ENCODE peak calls at places on chromosomes 6 and 20, in nine cellular contexts. S is PC-9, D is tibial nerve, Q is heart left ventricle, I is BE2C, U is epithelial cell of esophagus, O is left ventricle myocardium inferior, Z is H9, F is cardiac muscle cell. B is an unnamed sample.

GRCh38 chr20:19903168-19903676 is 113.9 kb upstream of the NAA20 start:
- DNase-seq in S (peak), D (no peak), Q (peak), I (peak), U (peak), O (no peak), Z (no peak), F (peak), B (no peak)

GRCh38 chr6:63496388-63496804 is 75.9 kb upstream of the LOC128125822 start:
- DNase-seq in S (no peak), D (no peak), Q (no peak), I (no peak), U (no peak), O (no peak), Z (no peak), F (no peak), B (no peak)

GRCh38 chr6:123323419-123324329 is 313.1 kb downstream of the TRDN start:
- DNase-seq in S (no peak), D (no peak), Q (no peak), I (no peak), U (peak), O (no peak), Z (no peak), F (peak), B (no peak)

GRCh38 chr6:137218473-137218916 is 690 bp downstream of the IFNGR1 start:
- DNase-seq in S (peak), D (no peak), Q (peak), I (peak), U (peak), O (no peak), Z (no peak), F (peak), B (no peak)

GRCh38 chr20:33880396-33880795 is 69.2 kb downstream of the CHMP4B start:
- DNase-seq in S (no peak), D (no peak), Q (no peak), I (no peak), U (no peak), O (no peak), Z (no peak), F (no peak), B (no peak)

GRCh38 chr6:155530219-155530834 is 74.7 kb upstream of the NOX3 start:
- DNase-seq in S (no peak), D (no peak), Q (no peak), I (peak), U (peak), O (no peak), Z (no peak), F (peak), B (no peak)

GRCh38 chr20:31915491-31916280 is 36.2 kb downstream of the PDRG1 start:
- DNase-seq in S (no peak), D (no peak), Q (no peak), I (no peak), U (no peak), O (no peak), Z (no peak), F (no peak), B (no peak)

GRCh38 chr6:148973809-148974208 is 227.0 kb downstream of the UST start:
- DNase-seq in S (no peak), D (no peak), Q (no peak), I (no peak), U (peak), O (no peak), Z (no peak), F (peak), B (no peak)

GRCh38 chr20:45100563-45101245 is at the start of gene KCNS1:
- DNase-seq in S (no peak), D (no peak), Q (no peak), I (no peak), U (peak), O (no peak), Z (peak), F (peak), B (peak)

GRCh38 chr6:44067073-44067759 is 60.0 kb downstream of the MRPL14 start:
- DNase-seq in S (no peak), D (no peak), Q (no peak), I (no peak), U (no peak), O (no peak), Z (no peak), F (no peak), B (no peak)

GRCh38 chr6:31664790-31665500 is at the start of gene GPANK1:
- DNase-seq in S (peak), D (peak), Q (peak), I (peak), U (peak), O (peak), Z (peak), F (peak), B (peak)

GRCh38 chr6:1070085-1070521 is 241.8 kb upstream of the FOXQ1 start:
- DNase-seq in S (no peak), D (no peak), Q (no peak), I (no peak), U (no peak), O (no peak), Z (no peak), F (peak), B (no peak)

GRCh38 chr6:92460133-92460532 is 959.2 kb downstream of the EPHA7 start:
- DNase-seq in S (no peak), D (no peak), Q (no peak), I (no peak), U (no peak), O (no peak), Z (no peak), F (no peak), B (no peak)

GRCh38 chr6:109793015-109793414 is 101.9 kb downstream of the FIG4 start:
- DNase-seq in S (no peak), D (no peak), Q (no peak), I (no peak), U (no peak), O (no peak), Z (no peak), F (no peak), B (no peak)

GRCh38 chr6:128723667-128724066 is 159.3 kb upstream of the LAMA2 start:
- DNase-seq in S (no peak), D (no peak), Q (no peak), I (no peak), U (peak), O (no peak), Z (no peak), F (no peak), B (no peak)

GRCh38 chr6:168381726-168382458 is 59.1 kb upstream of the SMOC2 start:
- DNase-seq in S (no peak), D (no peak), Q (no peak), I (no peak), U (no peak), O (no peak), Z (no peak), F (no peak), B (no peak)

GRCh38 chr20:51400051-51400926 is 142.2 kb downstream of the NFATC2 start:
- DNase-seq in S (no peak), D (no peak), Q (no peak), I (no peak), U (peak), O (no peak), Z (no peak), F (no peak), B (no peak)

GRCh38 chr6:142570221-142570671 is 268.4 kb downstream of the ADGRG6 start:
- DNase-seq in S (peak), D (no peak), Q (no peak), I (no peak), U (peak), O (no peak), Z (no peak), F (no peak), B (no peak)

GRCh38 chr6:126380072-126380583 is 40.2 kb downstream of the CENPW start:
- DNase-seq in S (no peak), D (no peak), Q (no peak), I (no peak), U (no peak), O (no peak), Z (no peak), F (no peak), B (no peak)

GRCh38 chr6:85574932-85575598 is 18.6 kb downstream of the SNX14 start:
- DNase-seq in S (no peak), D (no peak), Q (no peak), I (no peak), U (peak), O (no peak), Z (no peak), F (no peak), B (no peak)

GRCh38 chr20:43300887-43301286 is 111.2 kb upstream of the PTPRT start:
- DNase-seq in S (no peak), D (no peak), Q (no peak), I (no peak), U (no peak), O (no peak), Z (no peak), F (no peak), B (no peak)

GRCh38 chr6:43625393-43625992 is 3.6 kb downstream of the GTPBP2 start:
- DNase-seq in S (no peak), D (no peak), Q (no peak), I (no peak), U (no peak), O (no peak), Z (no peak), F (no peak), B (no peak)

GRCh38 chr6:9456241-9456658 is 958.6 kb downstream of the TFAP2A start:
- DNase-seq in S (no peak), D (no peak), Q (no peak), I (no peak), U (no peak), O (no peak), Z (peak), F (no peak), B (peak)

GRCh38 chr6:97459535-97459934 is 176.5 kb upstream of the MMS22L start:
- DNase-seq in S (no peak), D (no peak), Q (no peak), I (no peak), U (no peak), O (no peak), Z (no peak), F (no peak), B (no peak)

GRCh38 chr20:13610205-13610604 is 28.5 kb downstream of the TASP1 start:
- DNase-seq in S (no peak), D (no peak), Q (no peak), I (peak), U (no peak), O (no peak), Z (peak), F (peak), B (peak)

GRCh38 chr6:48135352-48136084 is 24.5 kb upstream of the PTCHD4 start:
- DNase-seq in S (peak), D (no peak), Q (no peak), I (no peak), U (peak), O (no peak), Z (no peak), F (peak), B (no peak)

GRCh38 chr6:19210849-19211590 is 626.1 kb upstream of the ID4 start:
- DNase-seq in S (no peak), D (no peak), Q (peak), I (peak), U (no peak), O (peak), Z (peak), F (peak), B (peak)

GRCh38 chr6:72175936-72176335 is 289.6 kb downstream of the RIMS1 start:
- DNase-seq in S (no peak), D (no peak), Q (no peak), I (no peak), U (no peak), O (no peak), Z (no peak), F (peak), B (no peak)

GRCh38 chr6:27630727-27631613 is 158.1 kb upstream of the ZNF184 start:
- DNase-seq in S (peak), D (no peak), Q (no peak), I (peak), U (peak), O (no peak), Z (peak), F (peak), B (peak)

GRCh38 chr6:157823001-157823522 is at the start of gene SNX9:
- DNase-seq in S (no peak), D (peak), Q (peak), I (peak), U (peak), O (peak), Z (peak), F (peak), B (peak)

GRCh38 chr6:163291622-163292021 is 122.9 kb upstream of the QKI start:
- DNase-seq in S (no peak), D (no peak), Q (no peak), I (no peak), U (no peak), O (no peak), Z (no peak), F (peak), B (no peak)

GRCh38 chr20:46361386-46361785 is 45.0 kb downstream of the ELMO2 start:
- DNase-seq in S (no peak), D (no peak), Q (no peak), I (no peak), U (no peak), O (no peak), Z (no peak), F (no peak), B (no peak)

GRCh38 chr20:31788578-31788977 is 30.6 kb upstream of the MYLK2 start:
- DNase-seq in S (no peak), D (no peak), Q (no peak), I (no peak), U (no peak), O (no peak), Z (peak), F (no peak), B (peak)

GRCh38 chr6:8335371-8335770 is 100.0 kb downstream of the SLC35B3 start:
- DNase-seq in S (no peak), D (no peak), Q (no peak), I (no peak), U (no peak), O (no peak), Z (no peak), F (no peak), B (no peak)

GRCh38 chr6:65110031-65110430 is 597.0 kb downstream of the EYS start:
- DNase-seq in S (no peak), D (no peak), Q (no peak), I (no peak), U (no peak), O (no peak), Z (no peak), F (peak), B (no peak)

GRCh38 chr6:166625356-166625755 is 1.7 kb downstream of the RPS6KA2 start:
- DNase-seq in S (no peak), D (no peak), Q (no peak), I (no peak), U (peak), O (no peak), Z (no peak), F (peak), B (no peak)

GRCh38 chr6:169851641-169852503 is 100.5 kb downstream of the ERMARD start:
- DNase-seq in S (no peak), D (no peak), Q (peak), I (no peak), U (peak), O (no peak), Z (no peak), F (peak), B (no peak)

GRCh38 chr20:61414455-61414991 is 162.5 kb downstream of the CDH4 start:
- DNase-seq in S (no peak), D (no peak), Q (no peak), I (no peak), U (no peak), O (no peak), Z (no peak), F (no peak), B (no peak)

GRCh38 chr20:47663354-47664067 is 121.8 kb downstream of the SULF2 start:
- DNase-seq in S (peak), D (peak), Q (peak), I (peak), U (peak), O (peak), Z (peak), F (peak), B (peak)

GRCh38 chr20:47664744-47665143 is 120.5 kb downstream of the SULF2 start:
- DNase-seq in S (no peak), D (no peak), Q (no peak), I (no peak), U (no peak), O (no peak), Z (no peak), F (no peak), B (no peak)

GRCh38 chr20:47665221-47665991 is 119.9 kb downstream of the SULF2 start:
- DNase-seq in S (no peak), D (no peak), Q (no peak), I (no peak), U (peak), O (no peak), Z (no peak), F (no peak), B (no peak)

GRCh38 chr20:47662483-47663353 is 122.6 kb downstream of the SULF2 start:
- DNase-seq in S (no peak), D (no peak), Q (no peak), I (no peak), U (no peak), O (no peak), Z (no peak), F (no peak), B (no peak)

GRCh38 chr20:47664068-47664437 is 121.2 kb downstream of the SULF2 start:
- DNase-seq in S (no peak), D (no peak), Q (no peak), I (no peak), U (no peak), O (no peak), Z (no peak), F (no peak), B (no peak)
- TF ChIP-seq CTCF in S (peak), D (no peak), Q (no peak), I (no peak), U (no peak), O (peak), Z (no peak), F (no peak), B (peak)

DNA sequence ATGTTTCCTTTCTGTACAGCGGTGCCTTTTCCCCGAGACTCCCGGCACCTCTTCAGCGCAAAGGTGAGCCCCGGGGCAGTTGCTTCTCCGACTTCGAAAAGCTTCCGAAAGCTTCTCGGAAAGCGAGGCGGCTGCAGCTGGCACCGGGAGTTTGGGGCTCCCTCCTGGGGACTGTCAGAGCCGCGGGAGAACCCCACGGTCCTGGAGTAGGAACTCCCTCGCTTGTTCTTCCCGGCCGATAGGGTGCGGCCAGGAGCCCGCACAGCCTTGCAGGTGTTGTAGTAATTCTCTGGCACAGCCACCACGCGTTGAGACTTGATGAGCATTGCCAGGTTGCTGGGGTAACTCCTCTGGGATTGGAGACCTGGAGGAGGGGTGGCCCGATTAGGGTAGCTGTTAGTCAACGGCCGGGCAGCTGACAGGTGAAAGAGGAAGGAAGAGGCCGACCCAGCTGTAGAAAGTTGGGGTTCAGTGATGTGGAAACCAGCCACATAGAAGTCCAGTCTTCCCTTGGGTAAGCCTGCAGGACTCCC is 708 bp downstream of the KDM1B start:
- DNase-seq in S (peak), D (no peak), Q (peak), I (peak), U (peak), O (peak), Z (peak), F (peak), B (peak)
- TF ChIP-seq CTCF in S (no peak), D (no peak), Q (no peak), I (peak), U (peak), O (peak), Z (peak), F (peak), B (no peak)

GRCh38 chr20:47532002-47532401 is 30.3 kb downstream of the NCOA3 start:
- DNase-seq in S (no peak), D (no peak), Q (no peak), I (no peak), U (no peak), O (no peak), Z (no peak), F (no peak), B (no peak)

GRCh38 chr20:47534405-47534804 is 32.7 kb downstream of the NCOA3 start:
- DNase-seq in S (no peak), D (no peak), Q (no peak), I (no peak), U (no peak), O (no peak), Z (no peak), F (no peak), B (no peak)

GRCh38 chr20:47533518-47534062 is 31.9 kb downstream of the NCOA3 start:
- DNase-seq in S (no peak), D (no peak), Q (no peak), I (no peak), U (no peak), O (no peak), Z (no peak), F (no peak), B (no peak)

GRCh38 chr20:47535994-47536393 is 34.3 kb downstream of the NCOA3 start:
- DNase-seq in S (no peak), D (no peak), Q (no peak), I (no peak), U (no peak), O (no peak), Z (no peak), F (no peak), B (no peak)

DNA sequence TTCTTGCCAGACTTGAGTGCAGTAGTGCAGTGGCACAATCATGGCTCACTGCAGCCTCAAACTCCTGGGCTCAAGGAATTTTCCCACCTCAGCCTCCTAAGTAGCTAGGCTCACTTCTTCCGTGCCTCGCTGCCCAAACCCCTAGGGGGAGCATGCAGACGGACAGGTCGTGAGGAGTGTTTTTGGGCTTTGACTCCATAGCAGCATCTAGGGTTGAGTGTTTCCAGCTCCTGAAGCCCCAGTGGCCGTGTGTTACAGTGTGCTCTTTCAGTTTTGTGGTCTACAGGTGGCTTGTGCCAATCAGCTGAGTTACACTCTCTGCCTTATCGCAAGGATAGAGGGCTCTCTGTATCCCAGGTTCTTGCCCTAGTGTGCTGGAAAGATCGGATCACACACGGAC is 33.4 kb downstream of the NCOA3 start:
- DNase-seq in S (no peak), D (no peak), Q (no peak), I (no peak), U (no peak), O (no peak), Z (peak), F (no peak), B (peak)
- TF ChIP-seq CTCF in S (no peak), D (no peak), Q (no peak), I (peak), U (no peak), O (peak), Z (peak), F (no peak), B (no peak)

GRCh38 chr20:11178946-11179654 is 505.3 kb upstream of the JAG1 start:
- DNase-seq in S (peak), D (no peak), Q (no peak), I (no peak), U (peak), O (no peak), Z (no peak), F (peak), B (no peak)
- TF ChIP-seq CTCF in S (no peak), D (no peak), Q (no peak), I (no peak), U (peak), O (no peak), Z (no peak), F (no peak), B (no peak)

GRCh38 chr6:75751443-75751842 is 2.4 kb downstream of the MYO6 start:
- DNase-seq in S (no peak), D (no peak), Q (no peak), I (no peak), U (no peak), O (no peak), Z (no peak), F (no peak), B (no peak)
- TF ChIP-seq CTCF in S (no peak), D (no peak), Q (no peak), I (no peak), U (no peak), O (no peak), Z (no peak), F (no peak), B (no peak)

GRCh38 chr6:11043961-11044711 is at the start of gene ELOVL2:
- DNase-seq in S (no peak), D (no peak), Q (peak), I (peak), U (peak), O (peak), Z (peak), F (peak), B (peak)
- TF ChIP-seq CTCF in S (no peak), D (no peak), Q (peak), I (no peak), U (peak), O (peak), Z (no peak), F (peak), B (peak)

B was measured in glutamatergic neuron.